ENCODE peak calls at places on chromosomes 11 and 22, in ten cellular contexts. I, O, W, P, G, Z, U, J, V and H are unnamed samples.

GRCh38 chr11:72598901-72599300 is 75.3 kb downstream of the PDE2A start:
- DNase-seq in I (peak; percentile 38), O (no peak), W (no peak), P (peak; percentile 64), G (peak; percentile 68), Z (peak; percentile 52), U (no peak), J (no peak), V (peak; percentile 54), H (peak; percentile 91)

GRCh38 chr11:6233984-6234313 is 487 bp downstream of the FHIP1B start:
- DNase-seq in I (no peak), O (no peak), W (no peak), P (no peak), G (no peak), Z (no peak), U (no peak), J (no peak), V (no peak), H (no peak)

GRCh38 chr11:86773878-86774277 is 26.5 kb upstream of the PRSS23 start:
- DNase-seq in I (no peak), O (no peak), W (no peak), P (no peak), G (no peak), Z (no peak), U (no peak), J (no peak), V (no peak), H (no peak)

GRCh38 chr22:21936151-21936778 is 16.4 kb downstream of the PPM1F start:
- DNase-seq in I (no peak), O (no peak), W (no peak), P (no peak), G (no peak), Z (no peak), U (no peak), J (peak; percentile 74), V (no peak), H (no peak)

GRCh38 chr11:130211144-130211543 is 51.6 kb downstream of the ST14 start:
- DNase-seq in I (no peak), O (no peak), W (no peak), P (no peak), G (no peak), Z (no peak), U (no peak), J (no peak), V (no peak), H (peak; percentile 25)

GRCh38 chr11:106281455-106282173 is 204.2 kb downstream of the AASDHPPT start:
- DNase-seq in I (peak; percentile 83), O (no peak), W (no peak), P (no peak), G (no peak), Z (no peak), U (no peak), J (no peak), V (no peak), H (no peak)

GRCh38 chr11:72306186-72306585 is 62.2 kb upstream of the PHOX2A start:
- DNase-seq in I (no peak), O (no peak), W (no peak), P (no peak), G (no peak), Z (no peak), U (no peak), J (no peak), V (no peak), H (no peak)

GRCh38 chr11:104534268-104534667 is 364.0 kb downstream of the CASP12 start:
- DNase-seq in I (peak; percentile 26), O (no peak), W (no peak), P (no peak), G (no peak), Z (no peak), U (no peak), J (no peak), V (no peak), H (peak; percentile 6)

GRCh38 chr22:47056776-47057470 is 294.5 kb downstream of the TBC1D22A start:
- DNase-seq in I (no peak), O (no peak), W (no peak), P (peak; percentile 6), G (no peak), Z (no peak), U (no peak), J (no peak), V (no peak), H (no peak)

GRCh38 chr11:61547246-61547645 is 33.6 kb downstream of the SYT7 start:
- DNase-seq in I (no peak), O (no peak), W (no peak), P (no peak), G (no peak), Z (no peak), U (no peak), J (no peak), V (no peak), H (no peak)

GRCh38 chr11:119626910-119627305 is 102.1 kb downstream of the NECTIN1 start:
- DNase-seq in I (no peak), O (no peak), W (no peak), P (no peak), G (no peak), Z (no peak), U (no peak), J (no peak), V (no peak), H (peak; percentile 68)